ENCODE peak calls at places on chromosome 17, in five cellular contexts. C, O, G, Q and J are unnamed samples.

GRCh38 chr17:36879027-36879426 is 58.2 kb upstream of the LHX1 start:
- DNase-seq in C (no peak), Q (no peak), G (no peak), O (no peak), J (no peak)

GRCh38 chr17:29119265-29119664 is 60.9 kb downstream of the MYO18A start:
- DNase-seq in Q (no peak), C (no peak), G (no peak), O (no peak), J (no peak)

GRCh38 chr17:16189791-16190348 is 25.5 kb downstream of the NCOR1 start:
- DNase-seq in Q (no peak), G (no peak), O (no peak), C (no peak), J (no peak)

GRCh38 chr17:19928299-19928698 is 49.3 kb downstream of the AKAP10 start:
- DNase-seq in Q (no peak), G (no peak), O (no peak), C (no peak), J (no peak)

GRCh38 chr17:78396436-78397335 is 18.2 kb downstream of the PGS1 start:
- DNase-seq in C (no peak), Q (peak; percentile 57), G (no peak), O (no peak), J (no peak)

GRCh38 chr17:5707482-5707881 is 123.2 kb upstream of the NLRP1 start:
- DNase-seq in O (no peak), Q (no peak), G (no peak), C (no peak), J (no peak)

GRCh38 chr17:77728022-77728671 is 230.4 kb upstream of the TNRC6C start:
- DNase-seq in O (no peak), G (no peak), Q (peak; percentile 58), C (peak; percentile 62), J (no peak)

GRCh38 chr17:79835953-79836951 is 3.0 kb downstream of the CBX4 start:
- DNase-seq in Q (no peak), C (no peak), G (no peak), O (no peak), J (no peak)

GRCh38 chr17:75153854-75154194 is 488 bp downstream of the JPT1 start:
- DNase-seq in C (no peak), G (no peak), O (no peak), Q (no peak), J (no peak)

GRCh38 chr17:20966869-20967268 is 75.9 kb downstream of the USP22 start:
- DNase-seq in O (no peak), G (no peak), C (no peak), Q (no peak), J (no peak)

GRCh38 chr17:37055511-37055910 is 106.8 kb downstream of the AATF start:
- DNase-seq in C (no peak), G (no peak), Q (no peak), O (no peak), J (no peak)

GRCh38 chr17:27323538-27324212 is 29.8 kb downstream of the WSB1 start:
- DNase-seq in Q (peak; percentile 77), C (no peak), G (no peak), O (no peak), J (no peak)

DNA sequence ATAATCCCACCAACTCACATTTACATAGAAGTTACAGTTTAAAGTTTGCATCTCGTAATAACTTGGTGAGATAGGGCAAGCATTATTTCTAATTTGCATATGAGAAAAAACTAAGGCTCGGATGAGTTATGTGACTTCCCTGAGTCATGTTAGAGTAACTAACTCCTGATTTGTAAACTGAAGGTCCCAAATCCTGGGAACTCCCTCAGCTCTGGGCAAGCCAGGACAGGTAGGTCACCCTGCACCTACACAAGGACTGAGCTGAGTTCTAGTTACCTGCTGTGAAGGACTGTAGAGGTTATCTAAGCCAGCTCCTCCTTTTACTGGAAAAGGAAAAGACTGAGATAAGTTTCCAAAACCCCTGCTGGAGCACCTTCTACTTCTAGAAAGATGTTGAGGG is 92.1 kb upstream of the HLF start:
- DNase-seq in Q (no peak), C (no peak), O (no peak), G (no peak), J (no peak)
- TF ChIP-seq TAF1 in Q (no peak), C (no peak), O (no peak), G (no peak), J (no peak)

DNA sequence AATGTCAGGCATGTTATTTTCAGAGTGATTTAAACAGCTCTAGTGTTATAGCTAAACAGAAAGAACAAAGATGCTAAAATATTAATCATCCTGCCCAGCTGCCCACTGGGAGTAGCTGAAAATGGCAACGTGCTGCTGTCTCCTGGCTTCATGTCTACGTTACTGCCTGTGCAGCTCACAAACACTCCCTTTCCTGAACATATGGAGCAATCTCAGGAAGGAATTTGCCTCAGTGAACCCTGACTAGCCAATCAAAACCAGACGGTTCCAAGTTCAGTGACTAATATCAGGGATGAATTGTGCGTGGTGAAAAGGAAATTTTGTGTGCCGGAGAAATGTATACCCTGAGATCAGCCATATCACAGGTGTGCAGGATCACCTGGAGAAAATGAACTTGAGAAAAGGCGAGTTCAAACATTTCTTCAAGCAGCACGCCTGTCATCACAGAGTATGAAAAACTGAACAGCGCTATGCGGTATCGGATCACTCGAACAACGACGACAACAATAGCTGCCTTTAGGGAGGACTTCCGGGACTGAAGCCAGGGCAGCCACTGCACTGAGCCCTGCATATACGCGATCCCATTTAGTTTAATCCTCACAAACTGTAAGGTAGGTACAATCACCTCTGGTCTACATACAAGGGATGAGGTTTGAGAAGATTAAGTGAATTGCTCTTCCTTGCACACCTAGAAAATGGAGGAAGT is 110.3 kb downstream of the STX8 start:
- DNase-seq in G (no peak), O (no peak), C (no peak), Q (no peak), J (no peak)
- TF ChIP-seq TAF1 in G (no peak), O (no peak), C (no peak), Q (no peak), J (no peak)

GRCh38 chr17:38542286-38542685 is 63.5 kb downstream of the SRCIN1 start:
- DNase-seq in Q (no peak), G (no peak), O (no peak), C (no peak), J (no peak)

GRCh38 chr17:38544839-38545209 is 60.9 kb downstream of the SRCIN1 start:
- DNase-seq in C (no peak), Q (no peak), G (no peak), O (no peak), J (no peak)

GRCh38 chr17:38543403-38544174 is 62.2 kb downstream of the SRCIN1 start:
- DNase-seq in C (no peak), Q (no peak), G (no peak), O (no peak), J (no peak)

GRCh38 chr17:38545531-38546225 is 60.1 kb downstream of the SRCIN1 start:
- DNase-seq in C (no peak), O (no peak), Q (peak; percentile 66), G (no peak), J (no peak)

GRCh38 chr17:38544175-38544838 is 61.4 kb downstream of the SRCIN1 start:
- DNase-seq in G (no peak), O (no peak), Q (no peak), C (no peak), J (no peak)
- TF ChIP-seq TAF1 in G (no peak), O (no peak), Q (no peak), C (no peak), J (no peak)

DNA sequence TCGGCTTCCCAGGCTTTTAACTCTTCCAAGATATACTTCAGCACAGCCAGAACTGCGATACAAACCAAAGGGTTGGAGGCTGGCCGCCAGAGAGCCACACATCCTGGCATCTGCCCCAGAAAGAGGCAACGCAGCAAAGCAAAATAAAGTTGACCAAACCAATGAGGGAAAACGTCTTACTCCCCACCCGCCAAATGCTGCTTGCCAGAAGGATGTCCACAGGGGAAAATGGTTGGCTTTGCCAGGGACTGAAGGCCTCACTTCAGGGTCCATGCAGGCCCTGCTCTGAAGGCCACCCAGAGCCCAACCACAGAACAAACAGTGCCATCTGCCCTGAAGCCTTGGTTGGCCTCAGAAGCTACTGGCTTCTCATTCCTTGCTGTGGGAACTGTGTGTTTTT is 15.0 kb downstream of the CACNG1 start:
- DNase-seq in C (no peak), O (no peak), Q (no peak), G (no peak), J (no peak)
- TF ChIP-seq TAF1 in C (no peak), O (no peak), Q (no peak), G (no peak), J (no peak)

DNA sequence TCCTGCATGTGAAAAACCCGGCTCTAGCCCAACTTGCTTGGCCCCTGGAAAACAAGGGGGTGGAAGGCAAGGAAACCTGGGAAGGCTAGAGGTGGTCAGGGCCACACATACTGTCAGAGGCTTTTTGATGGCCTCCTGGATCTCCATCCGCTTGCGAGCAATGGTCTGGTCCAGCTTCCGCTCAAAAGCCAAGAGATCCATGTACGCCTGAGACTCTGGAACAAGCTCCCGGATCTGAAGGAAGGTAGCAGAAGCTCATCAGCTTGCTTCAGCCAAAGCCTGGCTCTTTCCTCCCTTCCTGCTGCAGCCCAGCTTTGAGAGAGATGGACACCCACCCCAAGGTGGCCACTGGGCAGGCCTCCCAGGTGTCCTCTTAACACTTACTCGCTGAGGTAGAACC is 5.7 kb downstream of the SMARCD2 start:
- DNase-seq in C (no peak), Q (no peak), G (no peak), O (no peak), J (no peak)
- TF ChIP-seq TAF1 in C (no peak), Q (no peak), G (no peak), O (no peak), J (no peak)

GRCh38 chr17:82491533-82491932 is 28.0 kb upstream of the FOXK2 start:
- DNase-seq in G (no peak), C (peak; percentile 22), Q (no peak), O (no peak), J (no peak)

GRCh38 chr17:82489851-82490511 is 29.6 kb upstream of the FOXK2 start:
- DNase-seq in Q (no peak), G (no peak), C (no peak), O (no peak), J (no peak)

GRCh38 chr17:82492647-82493516 is 26.6 kb upstream of the FOXK2 start:
- DNase-seq in Q (no peak), O (no peak), C (peak; percentile 48), G (no peak), J (no peak)

GRCh38 chr17:82490512-82491195 is 28.9 kb upstream of the FOXK2 start:
- DNase-seq in O (no peak), Q (no peak), G (no peak), C (no peak), J (no peak)

DNA sequence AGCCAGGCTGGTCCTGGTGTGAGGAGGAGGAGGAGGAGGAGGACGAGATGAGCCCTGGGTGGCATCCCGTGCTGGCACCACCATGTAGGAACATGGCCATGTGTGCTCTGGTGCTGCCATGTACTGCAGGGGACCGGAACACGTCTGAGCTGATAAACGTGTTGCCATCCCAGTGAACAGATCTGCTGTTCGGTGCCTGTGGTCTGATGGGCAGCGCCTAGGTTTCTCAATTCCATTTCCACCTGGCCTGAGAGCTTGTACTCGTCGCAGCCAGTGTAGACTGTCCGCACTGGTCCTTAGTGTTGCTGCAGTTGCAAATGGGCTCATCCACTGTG is 28.4 kb upstream of the FOXK2 start:
- DNase-seq in O (no peak), Q (no peak), G (no peak), C (no peak), J (no peak)
- TF ChIP-seq TAF1 in O (no peak), Q (no peak), G (no peak), C (no peak), J (no peak)

DNA sequence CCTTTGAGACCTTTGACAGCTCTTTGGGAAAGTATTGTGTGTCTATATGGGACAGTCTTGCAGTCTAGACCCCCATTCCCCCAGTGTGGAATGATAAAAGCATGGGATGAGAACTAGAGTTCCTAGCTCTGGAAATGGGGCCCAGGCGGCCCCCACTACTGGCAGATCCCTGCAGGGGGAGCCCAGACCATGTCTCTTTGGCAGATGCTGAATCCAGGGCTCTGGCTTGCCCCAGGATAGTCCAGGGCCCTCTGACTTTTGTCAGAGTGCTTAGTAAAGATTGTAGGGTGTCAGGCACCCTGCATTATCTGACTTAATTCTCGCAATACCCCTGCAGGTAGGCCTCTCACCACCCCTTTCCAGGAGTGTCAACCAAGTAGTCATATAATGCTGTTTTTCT is 8.3 kb downstream of the ALKBH5 start:
- DNase-seq in C (peak; percentile 59), O (no peak), G (no peak), Q (no peak), J (no peak)
- TF ChIP-seq TAF1 in C (no peak), O (no peak), G (no peak), Q (no peak), J (no peak)